ENCODE peak calls at places on chromosomes 4 and X, in six cellular contexts. L, Z, W, U, A and K are unnamed samples.

GRCh38 chrX:52852110-52852872 is 15.6 kb downstream of the XAGE3 start:
- DNase-seq in L (no peak), Z (no peak), W (no peak), U (no peak), A (no peak), K (no peak)

GRCh38 chrX:7925867-7926472 is 1.2 kb downstream of the PNPLA4 start:
- DNase-seq in L (peak; percentile 27), Z (peak; percentile 25), W (no peak), U (peak; percentile 34), A (peak; percentile 12), K (no peak)

GRCh38 chrX:1463581-1464281 is 11.0 kb upstream of the ASMTL start:
- DNase-seq in L (no peak), Z (no peak), W (peak; percentile 78), U (no peak), A (no peak), K (peak; percentile 79)

GRCh38 chrX:41178201-41178600 is 93.0 kb downstream of the USP9X start:
- DNase-seq in L (no peak), Z (no peak), W (no peak), U (no peak), A (no peak), K (no peak)

GRCh38 chr4:81666491-81666890 is 194.8 kb upstream of the RASGEF1B start:
- DNase-seq in L (no peak), Z (no peak), W (no peak), U (no peak), A (no peak), K (no peak)

GRCh38 chr4:111399523-111400135 is 745.6 kb upstream of the FAM241A start:
- DNase-seq in L (no peak), Z (no peak), W (no peak), U (peak; percentile 12), A (no peak), K (no peak)

GRCh38 chr4:122458625-122459024 is 2.1 kb upstream of the IL2 start:
- DNase-seq in L (no peak), Z (no peak), W (no peak), U (no peak), A (no peak), K (no peak)

GRCh38 chr4:101239685-101240084 is 107.6 kb downstream of the PPP3CA start:
- DNase-seq in L (no peak), Z (no peak), W (no peak), U (no peak), A (no peak), K (no peak)

GRCh38 chr4:84971319-84971932 is 4.9 kb upstream of the WDFY3 start:
- DNase-seq in L (peak; percentile 26), Z (no peak), W (no peak), U (no peak), A (no peak), K (no peak)

GRCh38 chr4:122539861-122540465 is 80.9 kb downstream of the IL21 start:
- DNase-seq in L (no peak), Z (no peak), W (no peak), U (no peak), A (no peak), K (no peak)

GRCh38 chr4:122827258-122827887 is 742 bp downstream of the FGF2 start:
- DNase-seq in L (no peak), Z (peak; percentile 25), W (no peak), U (peak; percentile 73), A (no peak), K (no peak)

GRCh38 chr4:103318327-103318726 is 120.2 kb upstream of the CENPE start:
- DNase-seq in L (no peak), Z (no peak), W (no peak), U (no peak), A (no peak), K (no peak)

GRCh38 chr4:74042681-74043080 is 4.2 kb upstream of the CXCL3 start:
- DNase-seq in L (no peak), Z (no peak), W (no peak), U (no peak), A (no peak), K (no peak)

GRCh38 chrX:19864736-19865135 is 22.7 kb downstream of the SH3KBP1 start:
- DNase-seq in L (no peak), Z (no peak), W (no peak), U (no peak), A (no peak), K (no peak)

GRCh38 chr4:159190646-159191045 is 87.8 kb downstream of the RAPGEF2 start:
- DNase-seq in L (no peak), Z (no peak), W (no peak), U (no peak), A (no peak), K (no peak)

GRCh38 chrX:23952984-23953907 is 45.4 kb downstream of the CXorf58 start:
- DNase-seq in L (no peak), Z (peak; percentile 4), W (no peak), U (no peak), A (no peak), K (no peak)

GRCh38 chr4:123816462-123816861 is 419.9 kb downstream of the SPRY1 start:
- DNase-seq in L (no peak), Z (no peak), W (no peak), U (no peak), A (no peak), K (no peak)

GRCh38 chr4:41216294-41217019 is 2.1 kb upstream of the APBB2 start:
- DNase-seq in L (peak; percentile 78), Z (peak; percentile 40), W (peak; percentile 64), U (peak; percentile 83), A (peak; percentile 71), K (no peak)
- TF ChIP-seq POLR2A in L (peak; percentile 77), Z (no peak), W (no peak), U (peak; percentile 49), A (peak; percentile 69), K (no peak)

GRCh38 chr4:2258091-2259035 is 3.5 kb downstream of the MXD4 start:
- DNase-seq in L (no peak), Z (no peak), W (peak; percentile 87), U (peak; percentile 26), A (no peak), K (peak; percentile 86)

GRCh38 chr4:2261110-2261852 is 628 bp downstream of the MXD4 start:
- DNase-seq in L (no peak), Z (no peak), W (no peak), U (peak; percentile 70), A (no peak), K (no peak)

GRCh38 chr4:2260336-2261109 is 1.4 kb downstream of the MXD4 start:
- DNase-seq in L (no peak), Z (no peak), W (no peak), U (peak; percentile 48), A (no peak), K (no peak)

GRCh38 chr4:2259036-2259540 is 2.8 kb downstream of the MXD4 start:
- DNase-seq in L (no peak), Z (no peak), W (no peak), U (peak; percentile 30), A (no peak), K (no peak)

DNA sequence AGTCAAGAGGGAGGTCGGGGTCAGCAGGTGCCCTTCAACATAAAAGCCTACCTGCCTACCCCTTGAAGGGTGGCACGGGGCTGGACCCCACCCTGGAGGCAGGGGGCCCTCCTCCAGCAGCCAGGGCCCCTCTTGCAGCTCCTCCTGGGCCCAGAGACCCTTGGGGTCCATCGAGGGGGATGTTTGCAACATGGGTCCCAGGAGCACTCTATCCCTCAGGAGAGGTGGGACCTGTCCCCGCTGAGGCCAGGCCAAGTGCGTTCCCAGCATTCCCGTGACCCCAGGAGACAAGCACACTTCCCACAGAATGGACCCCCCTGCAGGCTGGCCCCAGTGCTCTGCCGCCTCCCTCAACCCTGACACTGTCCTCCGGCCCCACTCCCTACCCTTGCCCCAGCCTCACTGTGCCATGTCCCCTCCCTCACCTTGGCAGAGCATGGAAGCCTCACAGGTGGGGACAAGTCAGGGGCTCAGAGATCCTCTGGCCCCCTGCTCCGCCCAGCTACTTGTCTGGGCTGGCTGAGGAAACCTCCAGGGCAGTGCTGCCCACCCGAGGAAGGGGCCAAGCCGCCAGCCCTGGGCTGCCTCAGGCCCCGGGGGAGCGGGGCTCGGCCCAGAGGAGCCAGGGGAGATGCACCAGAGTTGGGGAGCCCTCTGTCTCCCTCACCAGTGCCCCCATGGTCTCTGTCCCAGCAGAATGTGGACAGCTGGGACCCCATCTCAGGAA is 2.2 kb downstream of the MXD4 start:
- DNase-seq in L (no peak), Z (no peak), W (no peak), U (peak; percentile 39), A (no peak), K (no peak)
- H3K27ac ChIP-seq in L (no peak overlapping the region), Z (peak overlapping the region; percentile 90), W (peak overlapping the region; percentile 96), U (peak overlapping the region; percentile 76), A (peak overlapping the region; percentile 92), K (peak overlapping the region; percentile 91)

DNA sequence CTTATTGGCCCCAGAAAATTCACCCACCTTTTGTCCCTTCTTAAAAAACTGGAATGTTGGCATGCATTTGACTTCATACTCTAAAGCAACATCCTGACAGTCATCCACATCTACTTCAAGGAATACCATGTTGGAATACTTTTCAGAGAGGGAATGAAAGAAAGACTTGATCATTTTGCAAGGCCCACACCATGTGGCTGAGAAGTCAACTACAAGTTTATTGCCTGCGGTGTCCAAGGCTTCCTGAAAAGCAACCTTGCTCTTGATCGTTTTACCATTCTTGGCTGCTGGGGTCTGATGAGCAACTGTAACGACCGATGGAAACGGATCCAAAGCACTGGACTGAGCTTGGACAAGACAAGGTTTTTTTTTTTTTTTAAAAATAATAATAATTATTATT is 9.3 kb downstream of the SEPTIN11 start:
- DNase-seq in L (no peak), Z (no peak), W (no peak), U (no peak), A (no peak), K (no peak)
- H3K36me3 ChIP-seq in L (no peaks in the 10 kb centered on the region), Z (no peaks in the 10 kb centered on the region), W (no peaks in the 10 kb centered on the region), U (no peaks in the 10 kb centered on the region), A (no peaks in the 10 kb centered on the region), K (no peaks in the 10 kb centered on the region)

GRCh38 chr4:184345573-184345922 is 127.9 kb upstream of the ENPP6 start:
- DNase-seq in L (no peak), Z (peak; percentile 21), W (no peak), U (no peak), A (no peak), K (no peak)

GRCh38 chr4:184344899-184345572 is 127.4 kb upstream of the ENPP6 start:
- DNase-seq in L (no peak), Z (no peak), W (no peak), U (no peak), A (no peak), K (no peak)

GRCh38 chr4:184342167-184342856 is 124.6 kb upstream of the ENPP6 start:
- DNase-seq in L (no peak), Z (no peak), W (no peak), U (no peak), A (no peak), K (no peak)

GRCh38 chr4:184344435-184344834 is 126.8 kb upstream of the ENPP6 start:
- DNase-seq in L (no peak), Z (no peak), W (no peak), U (no peak), A (no peak), K (no peak)

DNA sequence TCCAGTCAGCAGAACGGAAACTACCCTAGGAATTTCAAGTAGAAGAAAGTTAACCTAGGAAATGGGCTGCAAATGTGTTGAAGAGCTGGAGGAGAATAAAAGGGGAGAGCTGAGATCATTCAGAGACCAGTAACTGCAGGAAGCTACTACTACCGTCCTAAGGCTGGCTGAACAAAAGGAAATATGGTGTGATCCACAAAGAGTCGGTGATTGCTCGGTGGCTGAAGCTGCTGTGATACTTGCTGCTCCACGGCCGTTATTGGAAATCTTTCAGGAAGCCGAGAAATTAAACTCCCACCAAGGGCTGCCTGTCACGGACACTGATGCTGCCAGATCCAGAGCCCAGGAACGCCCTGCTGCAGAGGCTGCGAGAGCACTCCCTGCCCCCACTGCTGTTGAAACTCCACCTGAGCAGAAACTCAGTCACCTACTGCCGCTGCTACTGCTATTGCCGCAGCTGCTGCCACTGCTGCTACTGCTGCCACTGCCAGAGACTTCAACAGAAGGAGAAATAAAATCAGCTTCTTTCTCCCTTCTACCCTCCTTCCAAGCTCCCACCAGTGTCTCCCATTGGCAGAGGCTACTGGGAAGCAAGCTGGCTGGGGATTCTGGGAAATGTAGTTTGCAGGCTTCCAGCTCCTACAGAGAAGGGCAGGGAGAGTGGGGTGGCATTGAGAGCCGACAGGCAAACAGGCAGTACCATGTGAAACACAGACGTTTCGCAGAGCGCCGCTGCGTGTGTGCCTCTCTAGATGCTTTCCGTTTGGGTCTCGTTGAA is 125.9 kb upstream of the ENPP6 start:
- DNase-seq in L (peak; percentile 6), Z (peak; percentile 57), W (peak; percentile 93), U (peak; percentile 63), A (peak; percentile 71), K (no peak)
- TF ChIP-seq POLR2A in L (no peak), Z (peak; percentile 60), W (no peak), U (no peak), A (peak; percentile 55), K (no peak)